ENCODE peak calls at places on chromosomes 16 and 17, in four cellular contexts. L, E, U and O are unnamed samples.

GRCh38 chr17:56441331-56441730 is 152.2 kb upstream of the NOG start:
- DNase-seq in L (no peak), E (no peak), U (no peak), O (peak; percentile 27)

GRCh38 chr17:63525190-63525946 is 2.2 kb downstream of the KCNH6 start:
- DNase-seq in L (no peak), E (no peak), U (no peak), O (no peak)

GRCh38 chr17:57726213-57726612 is 18.9 kb downstream of the CCDC182 start:
- DNase-seq in L (no peak), E (no peak), U (no peak), O (no peak)

GRCh38 chr17:79075861-79076406 is 1.3 kb downstream of the ENGASE start:
- DNase-seq in L (no peak), E (no peak), U (no peak), O (no peak)

GRCh38 chr17:18008496-18009268 is 30.3 kb downstream of the ATPAF2 start:
- DNase-seq in L (no peak), E (no peak), U (no peak), O (peak; percentile 89)

GRCh38 chr16:30351586-30352419 is 3.3 kb downstream of the CD2BP2 start:
- DNase-seq in L (no peak), E (no peak), U (peak; percentile 91), O (peak; percentile 82)

GRCh38 chr17:19771971-19772630 is 24.0 kb upstream of the ALDH3A1 start:
- DNase-seq in L (no peak), E (no peak), U (no peak), O (no peak)

GRCh38 chr17:78804777-78805176 is 22.7 kb upstream of the CYTH1 start:
- DNase-seq in L (no peak), E (no peak), U (no peak), O (no peak)

GRCh38 chr16:82146957-82147356 is 23.1 kb downstream of the MPHOSPH6 start:
- DNase-seq in L (no peak), E (no peak), U (peak; percentile 64), O (no peak)